ENCODE peak calls at places on chromosomes 12 and 14, in ten cellular contexts. I is HTR-8/SVneo; F is AG09309; O is stimulated activated CD4-positive, alpha-beta T cell treated with anti-CD3 and anti-CD28 coated beads, Interleukin-1b, Interleukin-23, amount 100 ng/mL, for 4 hours; W is stimulated activated CD8-positive, alpha-beta memory T cell treated with anti-CD3 and anti-CD28 coated beads, Interleukin-7, amount 100 ng/mL, for 1 hour; M is activated T-cell treated with anti-CD3 and anti-CD28 coated beads for 48 hours; G is Calu3; K is NCI-H748 treated with DMSO at 0.1 percent for 48 hours; N is CD4-positive, alpha-beta memory T cell; P is substantia nigra. Y is an unnamed sample.

GRCh38 chr12:110661337-110661972 is 27.5 kb downstream of the HVCN1 start:
- DNase-seq in I (no peak), F (no peak), O (peak), W (peak), M (peak), G (no peak), K (no peak), N (no peak), P (no peak), Y (no peak)

GRCh38 chr12:7004287-7004803 is 13.9 kb downstream of the LPCAT3 start:
- DNase-seq in I (no peak), F (no peak), O (no peak), W (no peak), M (no peak), G (no peak), K (no peak), N (no peak), P (no peak), Y (no peak)

GRCh38 chr14:61733972-61734371 is 28.2 kb upstream of the SNAPC1 start:
- DNase-seq in I (no peak), F (no peak), O (no peak), W (no peak), M (no peak), G (no peak), K (no peak), N (no peak), P (no peak), Y (no peak)

GRCh38 chr12:105278043-105278697 is 42.2 kb upstream of the APPL2 start:
- DNase-seq in I (no peak), F (no peak), O (no peak), W (no peak), M (no peak), G (peak), K (no peak), N (no peak), P (no peak), Y (no peak)

GRCh38 chr12:107328442-107329133 is 235.2 kb upstream of the CRY1 start:
- DNase-seq in I (peak), F (no peak), O (no peak), W (no peak), M (no peak), G (peak), K (no peak), N (no peak), P (no peak), Y (no peak)

GRCh38 chr12:34392741-34393085 is 370.4 kb downstream of the ALG10 start:
- DNase-seq in I (no peak), F (no peak), O (no peak), W (no peak), M (no peak), G (no peak), K (no peak), N (no peak), P (no peak), Y (no peak)

GRCh38 chr12:25675808-25676207 is 122.7 kb upstream of the LMNTD1 start:
- DNase-seq in I (no peak), F (no peak), O (no peak), W (no peak), M (no peak), G (no peak), K (no peak), N (no peak), P (no peak), Y (no peak)

GRCh38 chr14:104940526-104941150 is 16.0 kb downstream of the PLD4 start:
- DNase-seq in I (no peak), F (no peak), O (no peak), W (no peak), M (no peak), G (no peak), K (no peak), N (no peak), P (no peak), Y (no peak)

GRCh38 chr12:22287776-22288621 is 46.5 kb downstream of the ST8SIA1 start:
- DNase-seq in I (no peak), F (no peak), O (no peak), W (no peak), M (peak), G (no peak), K (no peak), N (peak), P (no peak), Y (no peak)

GRCh38 chr14:32724864-32725550 is 213.7 kb upstream of the NPAS3 start:
- DNase-seq in I (peak), F (peak), O (no peak), W (no peak), M (no peak), G (no peak), K (no peak), N (no peak), P (no peak), Y (peak)

GRCh38 chr14:42869681-42870080 is 1263.0 kb downstream of the LRFN5 start:
- DNase-seq in I (no peak), F (no peak), O (no peak), W (no peak), M (no peak), G (no peak), K (no peak), N (no peak), P (no peak), Y (no peak)

GRCh38 chr12:42935756-42936155 is 346.2 kb upstream of the PRICKLE1 start:
- DNase-seq in I (no peak), F (peak), O (no peak), W (no peak), M (no peak), G (no peak), K (no peak), N (no peak), P (no peak), Y (no peak)

GRCh38 chr12:56188116-56188785 is 1.0 kb downstream of the SMARCC2 start:
- DNase-seq in I (no peak), F (no peak), O (no peak), W (no peak), M (no peak), G (no peak), K (no peak), N (no peak), P (no peak), Y (no peak)

GRCh38 chr12:81167694-81168093 is 89.8 kb downstream of the ACSS3 start:
- DNase-seq in I (no peak), F (no peak), O (no peak), W (no peak), M (no peak), G (no peak), K (no peak), N (no peak), P (no peak), Y (no peak)

GRCh38 chr12:85676816-85677749 is 159.1 kb downstream of the RASSF9 start:
- DNase-seq in I (no peak), F (no peak), O (no peak), W (no peak), M (no peak), G (no peak), K (no peak), N (no peak), P (no peak), Y (no peak)

GRCh38 chr14:94697773-94698556 is 71.9 kb downstream of the GSC start:
- DNase-seq in I (no peak), F (no peak), O (no peak), W (no peak), M (no peak), G (no peak), K (no peak), N (no peak), P (no peak), Y (no peak)

GRCh38 chr14:103422981-103423600 is 37.9 kb downstream of the MARK3 start:
- DNase-seq in I (peak), F (no peak), O (no peak), W (no peak), M (no peak), G (no peak), K (no peak), N (no peak), P (no peak), Y (peak)

GRCh38 chr12:64157610-64158009 is 64.5 kb downstream of the KICS2 start:
- DNase-seq in I (no peak), F (no peak), O (no peak), W (no peak), M (no peak), G (no peak), K (no peak), N (no peak), P (no peak), Y (no peak)

GRCh38 chr14:45679852-45680251 is 426.9 kb upstream of the MIS18BP1 start:
- DNase-seq in I (peak), F (peak), O (no peak), W (no peak), M (no peak), G (no peak), K (no peak), N (no peak), P (no peak), Y (peak)

GRCh38 chr14:53501361-53502320 is 348.5 kb upstream of the DDHD1 start:
- DNase-seq in I (peak), F (no peak), O (no peak), W (no peak), M (no peak), G (no peak), K (no peak), N (no peak), P (no peak), Y (peak)

GRCh38 chr14:39097159-39097558 is 5.9 kb downstream of the SEC23A start:
- DNase-seq in I (peak), F (no peak), O (no peak), W (no peak), M (no peak), G (no peak), K (no peak), N (no peak), P (no peak), Y (no peak)

GRCh38 chr12:101592448-101592847 is 2.3 kb upstream of the MYBPC1 start:
- DNase-seq in I (no peak), F (no peak), O (no peak), W (no peak), M (no peak), G (no peak), K (no peak), N (no peak), P (no peak), Y (no peak)

GRCh38 chr14:92185559-92185958 is 63.8 kb downstream of the CPSF2 start:
- DNase-seq in I (no peak), F (no peak), O (no peak), W (no peak), M (no peak), G (no peak), K (no peak), N (no peak), P (no peak), Y (no peak)